ENCODE peak calls at places on chromosome 19, in nine cellular contexts. X, N, M, L, C, E, J, H and V are unnamed samples.

GRCh38 chr19:45314708-45315107 is 8.0 kb downstream of the CKM start:
- DNase-seq in E (no peak), X (no peak), C (no peak), H (no peak), J (no peak), M (no peak), L (no peak), N (no peak), V (no peak)

GRCh38 chr19:40417714-40417996 is 4.5 kb upstream of the PRX start:
- DNase-seq in C (no peak), H (no peak), N (no peak), J (no peak), X (no peak), L (no peak), E (no peak), M (no peak), V (no peak)

GRCh38 chr19:29524201-29524911 is 1.4 kb upstream of the VSTM2B start:
- DNase-seq in N (no peak), E (no peak), M (no peak), C (no peak), L (peak; percentile 60), X (no peak), J (no peak), H (peak; percentile 39), V (no peak)

GRCh38 chr19:36377541-36378178 is 1.3 kb downstream of the ZFP14 start:
- DNase-seq in X (no peak), J (no peak), N (no peak), H (no peak), C (no peak), L (no peak), E (no peak), M (no peak), V (no peak)

GRCh38 chr19:34733266-34733825 is 697 bp upstream of the ZNF181 start:
- DNase-seq in E (no peak), J (no peak), M (peak; percentile 45), H (peak; percentile 42), L (no peak), C (no peak), X (no peak), N (no peak), V (no peak)

GRCh38 chr19:17075860-17076538 is 422 bp downstream of the MYO9B start:
- DNase-seq in E (no peak), H (no peak), C (no peak), X (no peak), N (peak; percentile 30), L (peak; percentile 55), M (no peak), J (peak; percentile 12), V (peak; percentile 56)

GRCh38 chr19:31353826-31354225 is 4.6 kb upstream of the TSHZ3 start:
- DNase-seq in X (no peak), L (no peak), J (no peak), C (no peak), H (no peak), N (no peak), M (no peak), E (no peak), V (no peak)

GRCh38 chr19:35346193-35347052 is 1.3 kb upstream of the FFAR1 start:
- DNase-seq in J (no peak), C (no peak), X (no peak), N (no peak), L (peak; percentile 18), E (no peak), M (peak; percentile 24), H (no peak), V (peak; percentile 20)

DNA sequence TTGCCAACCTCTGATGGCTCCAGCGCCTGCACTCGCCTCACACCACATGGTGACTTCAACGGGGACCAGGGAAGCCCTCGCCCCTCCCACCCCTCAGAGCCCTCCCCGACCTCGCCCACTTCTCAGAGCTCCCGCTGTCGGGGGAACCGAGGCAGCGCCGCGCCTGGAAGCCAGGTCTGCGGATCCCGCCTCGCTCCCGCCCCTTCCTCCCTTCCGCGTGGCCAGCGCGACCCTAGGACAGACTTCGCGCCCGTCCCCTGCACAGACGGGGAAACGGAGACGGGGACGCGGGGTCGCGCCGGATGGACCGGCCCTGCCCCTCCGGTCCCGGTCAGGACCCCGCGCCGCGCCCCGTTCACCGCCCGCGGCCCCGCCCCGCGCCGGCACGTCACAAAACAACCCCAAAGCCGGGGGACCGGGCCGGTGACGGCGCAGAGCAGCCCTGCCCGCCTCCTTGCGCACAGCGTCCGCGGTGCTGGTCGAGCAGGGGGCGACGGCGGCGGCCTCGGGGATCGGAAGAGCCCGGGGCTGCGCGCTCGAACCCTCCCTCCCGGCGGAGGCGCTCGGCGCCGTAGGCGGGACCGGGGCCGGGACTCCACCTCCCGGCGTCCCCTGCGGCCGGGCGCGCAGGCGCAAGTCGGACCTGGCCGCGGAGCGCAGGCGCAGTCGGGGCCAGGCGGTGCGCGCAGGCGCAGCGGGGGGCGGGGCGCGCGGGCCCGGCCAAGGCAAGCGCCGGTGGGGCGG is 379 bp upstream of the CDC34 start:
- DNase-seq in X (no peak), L (peak; percentile 75), J (peak; percentile 49), M (no peak), N (peak; percentile 65), C (peak; percentile 54), H (peak; percentile 92), E (no peak), V (peak; percentile 98)
- TF ChIP-seq CTCF in X (no peak), L (no peak), J (no peak), M (no peak), N (peak; percentile 6), C (peak; percentile 20), H (no peak), E (peak; percentile 7), V (no peak)

DNA sequence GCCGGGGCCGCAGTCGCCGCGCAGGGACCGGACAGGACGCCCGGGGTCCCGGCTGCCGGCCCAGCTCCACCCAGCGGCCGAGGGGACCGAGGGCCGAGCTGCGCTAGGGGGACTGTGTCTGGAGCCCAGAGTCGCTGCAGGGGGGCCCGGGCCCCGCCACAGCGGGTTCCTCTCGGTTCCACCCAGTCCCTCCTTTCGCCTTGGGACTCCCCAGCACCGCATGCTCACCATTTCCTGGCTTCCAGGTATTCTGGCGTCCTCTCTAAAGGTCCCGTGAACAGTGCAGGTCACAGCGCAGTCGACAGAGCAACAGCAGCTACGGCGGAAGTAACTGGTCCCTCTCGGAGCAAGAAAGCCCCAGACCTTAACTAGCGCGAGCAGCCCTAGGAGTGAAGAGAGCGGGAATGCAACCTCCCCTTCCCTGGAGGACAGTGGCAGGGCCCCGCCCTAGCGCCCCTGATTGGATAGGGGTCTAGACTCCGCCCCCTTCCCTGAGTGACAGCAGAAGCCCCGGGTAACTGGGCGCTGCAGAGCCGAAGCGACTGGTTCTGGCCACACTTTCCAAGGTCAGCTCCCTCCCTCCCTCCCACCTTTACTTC is at the start of gene ZNF878:
- DNase-seq in J (peak; percentile 81), H (peak; percentile 94), N (peak; percentile 83), M (peak; percentile 80), C (peak; percentile 66), E (no peak), L (peak; percentile 89), X (peak; percentile 44), V (peak; percentile 43)
- TF ChIP-seq CTCF in J (no peak), H (no peak), N (peak; percentile 14), M (no peak), C (no peak), E (no peak), L (no peak), X (no peak), V (no peak)

GRCh38 chr19:10962863-10963262 is 2.0 kb downstream of the SMARCA4 start:
- DNase-seq in N (no peak), H (no peak), J (no peak), L (no peak), X (no peak), E (no peak), C (no peak), M (no peak), V (no peak)

GRCh38 chr19:10961073-10961762 is 388 bp downstream of the SMARCA4 start:
- DNase-seq in M (no peak), J (peak; percentile 12), N (no peak), E (no peak), H (no peak), X (no peak), C (no peak), L (peak; percentile 76), V (no peak)

GRCh38 chr19:10961763-10962536 is 1.1 kb downstream of the SMARCA4 start:
- DNase-seq in J (no peak), N (peak; percentile 23), M (no peak), L (no peak), X (no peak), C (no peak), E (no peak), H (no peak), V (no peak)

GRCh38 chr19:10963865-10964264 is 3.0 kb downstream of the SMARCA4 start:
- DNase-seq in X (no peak), M (no peak), L (no peak), E (no peak), J (no peak), N (no peak), H (no peak), C (no peak), V (no peak)

DNA sequence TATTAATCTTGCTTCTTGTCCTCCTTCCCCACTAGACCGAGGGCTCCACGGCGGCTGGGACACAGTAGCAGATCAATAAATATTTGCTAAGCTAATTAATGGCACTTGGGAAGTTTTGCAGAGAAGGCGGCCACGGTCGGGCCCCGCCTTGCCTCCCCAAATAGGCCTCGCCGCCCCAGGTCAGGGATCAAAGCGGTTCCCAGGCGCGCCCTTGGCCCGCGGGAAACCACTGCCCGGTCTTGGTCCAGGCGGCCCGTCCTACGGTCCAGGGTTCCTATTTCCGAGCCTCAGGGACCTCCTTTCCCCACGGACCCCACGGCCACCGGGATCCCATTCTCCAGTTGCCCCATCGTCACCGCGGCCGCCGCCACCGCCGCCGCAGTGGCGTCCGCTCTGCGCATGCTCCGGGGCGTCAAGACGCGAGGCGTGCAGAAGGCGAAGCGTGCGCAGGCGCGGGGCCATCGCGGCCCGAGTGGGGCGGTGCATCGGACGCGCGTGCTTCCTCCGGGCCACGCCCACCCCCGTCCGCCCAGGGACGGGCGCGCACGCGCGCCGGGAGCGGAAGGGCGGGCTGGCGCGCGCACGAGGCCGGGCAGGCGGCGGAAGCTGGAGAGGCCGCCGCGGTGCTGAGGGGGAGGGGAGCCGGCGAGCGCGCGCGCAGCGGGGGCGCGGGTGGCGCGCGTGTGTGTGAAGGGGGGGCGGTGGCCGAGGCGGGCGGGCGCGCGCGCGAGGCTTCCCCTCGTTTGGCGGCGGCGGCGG is at the start of gene SMARCA4:
- DNase-seq in N (peak; percentile 97), X (peak; percentile 92), E (peak; percentile 69), J (peak; percentile 91), L (peak; percentile 96), H (peak; percentile 99), C (peak; percentile 92), M (peak; percentile 74), V (peak; percentile 99)
- TF ChIP-seq CTCF in N (no peak), X (no peak), E (no peak), J (no peak), L (no peak), H (no peak), C (no peak), M (no peak), V (no peak)

GRCh38 chr19:39100500-39101166 is 16.5 kb downstream of the ACP7 start:
- DNase-seq in M (no peak), L (no peak), C (no peak), J (no peak), N (no peak), X (no peak), H (no peak), E (no peak), V (no peak)

GRCh38 chr19:39097299-39097698 is 13.1 kb downstream of the ACP7 start:
- DNase-seq in E (no peak), H (no peak), C (no peak), N (no peak), J (no peak), M (no peak), L (no peak), X (no peak), V (no peak)

GRCh38 chr19:39098365-39099269 is 14.4 kb downstream of the ACP7 start:
- DNase-seq in H (no peak), L (no peak), M (no peak), E (no peak), X (no peak), C (no peak), N (no peak), J (no peak), V (no peak)

GRCh38 chr19:39099341-39099740 is 15.2 kb downstream of the ACP7 start:
- DNase-seq in N (no peak), L (no peak), J (no peak), M (no peak), X (no peak), C (no peak), E (no peak), H (no peak), V (no peak)

DNA sequence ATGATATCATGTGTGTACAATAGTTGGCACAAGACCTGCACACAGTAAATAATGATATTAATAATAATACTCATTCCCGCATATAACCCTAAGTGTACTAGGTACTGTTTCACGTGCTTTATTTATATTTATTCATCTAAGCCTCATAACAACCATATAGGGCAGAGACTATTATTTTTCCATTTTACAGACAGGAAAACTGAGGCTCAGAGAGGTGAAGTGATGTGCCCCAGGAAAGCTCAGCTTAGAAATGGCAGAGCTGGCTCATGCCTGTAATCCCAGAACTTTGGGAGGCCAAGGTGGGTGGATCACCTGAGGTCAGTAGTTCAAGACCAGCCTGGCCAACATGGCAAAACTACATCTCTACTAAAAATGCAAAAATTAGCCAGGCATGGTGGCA is 13.6 kb downstream of the ACP7 start:
- DNase-seq in E (no peak), J (no peak), N (no peak), M (no peak), L (no peak), X (no peak), C (no peak), H (no peak), V (no peak)
- TF ChIP-seq CTCF in E (no peak), J (no peak), N (no peak), M (no peak), L (no peak), X (no peak), C (no peak), H (no peak), V (no peak)